ENCODE peak calls at places on chromosomes 7 and 10, in six cellular contexts. Z is dermis blood vessel endothelial cell; K is kidney glomerular epithelial cell; I is K562; P is CD4-positive, alpha-beta memory T cell; E is activated CD8-positive, alpha-beta memory T cell treated with anti-CD3 and anti-CD28 coated beads for 48 hours. H is an unnamed sample.
A peak's percentile ranks its signal among the peaks of the same experiment; 100 is the strongest.

GRCh38 chr7:40205992-40206391 is 71.2 kb downstream of the SUGCT start:
- DNase-seq in P (no peak), I (no peak), E (no peak), K (no peak), Z (no peak), H (no peak)

GRCh38 chr7:141145630-141145982 is 71.7 kb downstream of the TMEM178B start:
- DNase-seq in I (no peak), Z (no peak), K (no peak), E (no peak), P (no peak), H (no peak)

GRCh38 chr7:100400656-100401055 is 27.4 kb downstream of the PILRA start:
- DNase-seq in Z (peak; percentile 46), P (no peak), I (peak; percentile 82), K (no peak), E (no peak), H (no peak)

GRCh38 chr7:158672975-158673374 is 31.6 kb downstream of the NCAPG2 start:
- DNase-seq in E (no peak), I (no peak), Z (peak; percentile 13), K (peak; percentile 8), P (no peak), H (no peak)

GRCh38 chr7:102268635-102269034 is 18.0 kb upstream of the SH2B2 start:
- DNase-seq in K (no peak), I (no peak), P (no peak), E (no peak), Z (no peak), H (no peak)

GRCh38 chr10:95208702-95209391 is 14.8 kb downstream of the ACSM6 start:
- DNase-seq in E (no peak), P (no peak), K (no peak), I (peak; percentile 9), Z (peak; percentile 35), H (no peak)

GRCh38 chr10:77827383-77827782 is 99.2 kb downstream of the DLG5 start:
- DNase-seq in Z (no peak), I (no peak), E (no peak), P (no peak), K (no peak), H (no peak)

GRCh38 chr7:94069154-94069739 is 65.1 kb upstream of the BET1 start:
- DNase-seq in I (no peak), E (no peak), Z (no peak), P (no peak), K (no peak), H (no peak)

H was measured in NCI-H2081.